ENCODE peak calls at places on chromosome 3, in five cellular contexts. One of them, this sample, is unnamed.
A peak's percentile ranks its signal among the peaks of the same experiment; 100 is the strongest.

GRCh38 chr3:116291141-116291540 is 154.1 kb downstream of the LSAMP start:
- DNase-seq in WERI-Rb-1: peak; percentile 56
- DNase-seq in fibroblast of villous mesenchyme: no peak
- DNase-seq in kidney epithelial cell: no peak
- DNase-seq in stomach: no peak
- DNase-seq in this sample: no peak

GRCh38 chr3:62022312-62022711 is 351.0 kb downstream of the FEZF2 start:
- DNase-seq in WERI-Rb-1: no peak
- DNase-seq in fibroblast of villous mesenchyme: no peak
- DNase-seq in kidney epithelial cell: no peak
- DNase-seq in stomach: no peak
- DNase-seq in this sample: no peak

GRCh38 chr3:49454898-49455681 is 15.0 kb upstream of the DAG1 start:
- DNase-seq in WERI-Rb-1: no peak
- DNase-seq in fibroblast of villous mesenchyme: no peak
- DNase-seq in kidney epithelial cell: no peak
- DNase-seq in stomach: no peak
- DNase-seq in this sample: no peak

GRCh38 chr3:187705164-187705563 is 2.8 kb upstream of the RTP2 start:
- DNase-seq in WERI-Rb-1: no peak
- DNase-seq in fibroblast of villous mesenchyme: no peak
- DNase-seq in kidney epithelial cell: no peak
- DNase-seq in stomach: no peak
- DNase-seq in this sample: no peak

GRCh38 chr3:87435926-87436630 is 159.7 kb upstream of the POU1F1 start:
- DNase-seq in WERI-Rb-1: no peak
- DNase-seq in fibroblast of villous mesenchyme: no peak
- DNase-seq in kidney epithelial cell: no peak
- DNase-seq in stomach: no peak
- DNase-seq in this sample: no peak

GRCh38 chr3:67016522-67017080 is 18.5 kb downstream of the KBTBD8 start:
- DNase-seq in WERI-Rb-1: no peak
- DNase-seq in fibroblast of villous mesenchyme: no peak
- DNase-seq in kidney epithelial cell: no peak
- DNase-seq in stomach: no peak
- DNase-seq in this sample: no peak

GRCh38 chr3:69770976-69771634 is 31.8 kb downstream of the MITF start:
- DNase-seq in WERI-Rb-1: no peak
- DNase-seq in fibroblast of villous mesenchyme: peak; percentile 90
- DNase-seq in kidney epithelial cell: no peak
- DNase-seq in stomach: no peak
- DNase-seq in this sample: no peak

GRCh38 chr3:187828571-187829452 is 83.5 kb upstream of the BCL6 start:
- DNase-seq in WERI-Rb-1: no peak
- DNase-seq in fibroblast of villous mesenchyme: no peak
- DNase-seq in kidney epithelial cell: no peak
- DNase-seq in stomach: no peak
- DNase-seq in this sample: no peak

GRCh38 chr3:122572940-122573412 is 4.5 kb upstream of the PARP15 start:
- DNase-seq in WERI-Rb-1: no peak
- DNase-seq in fibroblast of villous mesenchyme: peak; percentile 75
- DNase-seq in kidney epithelial cell: no peak
- DNase-seq in stomach: peak; percentile 34
- DNase-seq in this sample: peak; percentile 34

GRCh38 chr3:61666032-61666431 is 104.7 kb downstream of the PTPRG start:
- DNase-seq in WERI-Rb-1: no peak
- DNase-seq in fibroblast of villous mesenchyme: peak; percentile 17
- DNase-seq in kidney epithelial cell: no peak
- DNase-seq in stomach: no peak
- DNase-seq in this sample: no peak

GRCh38 chr3:50519471-50520089 is 16.1 kb upstream of the CACNA2D2 start:
- DNase-seq in WERI-Rb-1: peak; percentile 91
- DNase-seq in fibroblast of villous mesenchyme: peak; percentile 44
- DNase-seq in kidney epithelial cell: no peak
- DNase-seq in stomach: peak; percentile 81
- DNase-seq in this sample: peak; percentile 82

GRCh38 chr3:110352841-110353595 is 718.6 kb upstream of the NECTIN3 start:
- DNase-seq in WERI-Rb-1: no peak
- DNase-seq in fibroblast of villous mesenchyme: no peak
- DNase-seq in kidney epithelial cell: no peak
- DNase-seq in stomach: no peak
- DNase-seq in this sample: no peak

GRCh38 chr3:45666729-45667440 is 22.3 kb upstream of the SACM1L start:
- DNase-seq in WERI-Rb-1: no peak
- DNase-seq in fibroblast of villous mesenchyme: no peak
- DNase-seq in kidney epithelial cell: no peak
- DNase-seq in stomach: no peak
- DNase-seq in this sample: no peak

GRCh38 chr3:119514637-119515036 is 16.3 kb downstream of the TIMMDC1 start:
- DNase-seq in WERI-Rb-1: no peak
- DNase-seq in fibroblast of villous mesenchyme: no peak
- DNase-seq in kidney epithelial cell: no peak
- DNase-seq in stomach: no peak
- DNase-seq in this sample: peak; percentile 12

GRCh38 chr3:149646181-149646766 is 11.6 kb downstream of the WWTR1 start:
- DNase-seq in WERI-Rb-1: no peak
- DNase-seq in fibroblast of villous mesenchyme: peak; percentile 29
- DNase-seq in kidney epithelial cell: no peak
- DNase-seq in stomach: no peak
- DNase-seq in this sample: no peak

GRCh38 chr3:69925506-69925905 is 74.0 kb upstream of the SAMMSON start:
- DNase-seq in WERI-Rb-1: no peak
- DNase-seq in fibroblast of villous mesenchyme: peak; percentile 50
- DNase-seq in kidney epithelial cell: no peak
- DNase-seq in stomach: no peak
- DNase-seq in this sample: no peak

GRCh38 chr3:13009132-13009945 is 63.9 kb downstream of the IQSEC1 start:
- DNase-seq in WERI-Rb-1: no peak
- DNase-seq in fibroblast of villous mesenchyme: no peak
- DNase-seq in kidney epithelial cell: no peak
- DNase-seq in stomach: peak; percentile 71
- DNase-seq in this sample: peak; percentile 79

GRCh38 chr3:194049394-194049793 is 86.6 kb upstream of the HES1 start:
- DNase-seq in WERI-Rb-1: no peak
- DNase-seq in fibroblast of villous mesenchyme: no peak
- DNase-seq in kidney epithelial cell: no peak
- DNase-seq in stomach: no peak
- DNase-seq in this sample: no peak

GRCh38 chr3:127699098-127699945 is 26.6 kb downstream of the ABTB1 start:
- DNase-seq in WERI-Rb-1: peak; percentile 59
- DNase-seq in fibroblast of villous mesenchyme: peak; percentile 31
- DNase-seq in kidney epithelial cell: no peak
- DNase-seq in stomach: no peak
- DNase-seq in this sample: no peak

GRCh38 chr3:81444817-81445460 is 316.5 kb downstream of the GBE1 start:
- DNase-seq in WERI-Rb-1: no peak
- DNase-seq in fibroblast of villous mesenchyme: no peak
- DNase-seq in kidney epithelial cell: no peak
- DNase-seq in stomach: no peak
- DNase-seq in this sample: no peak

GRCh38 chr3:40468018-40468417 is 8.9 kb upstream of the ZNF619 start:
- DNase-seq in WERI-Rb-1: no peak
- DNase-seq in fibroblast of villous mesenchyme: no peak
- DNase-seq in kidney epithelial cell: no peak
- DNase-seq in stomach: no peak
- DNase-seq in this sample: no peak

GRCh38 chr3:16378415-16378814 is 113.4 kb downstream of the OXNAD1 start:
- DNase-seq in WERI-Rb-1: no peak
- DNase-seq in fibroblast of villous mesenchyme: no peak
- DNase-seq in kidney epithelial cell: no peak
- DNase-seq in stomach: no peak
- DNase-seq in this sample: no peak

GRCh38 chr3:16379838-16380237 is 114.8 kb downstream of the OXNAD1 start:
- DNase-seq in WERI-Rb-1: no peak
- DNase-seq in fibroblast of villous mesenchyme: no peak
- DNase-seq in kidney epithelial cell: no peak
- DNase-seq in stomach: no peak
- DNase-seq in this sample: no peak

GRCh38 chr3:16378920-16379319 is 113.9 kb downstream of the OXNAD1 start:
- DNase-seq in WERI-Rb-1: no peak
- DNase-seq in fibroblast of villous mesenchyme: peak; percentile 25
- DNase-seq in kidney epithelial cell: no peak
- DNase-seq in stomach: no peak
- DNase-seq in this sample: no peak

GRCh38 chr3:16381426-16381825 is 116.4 kb downstream of the OXNAD1 start:
- DNase-seq in WERI-Rb-1: no peak
- DNase-seq in fibroblast of villous mesenchyme: no peak
- DNase-seq in kidney epithelial cell: no peak
- DNase-seq in stomach: no peak
- DNase-seq in this sample: no peak

GRCh38 chr3:16380421-16380820 is 115.4 kb downstream of the OXNAD1 start:
- DNase-seq in WERI-Rb-1: no peak
- DNase-seq in fibroblast of villous mesenchyme: no peak
- DNase-seq in kidney epithelial cell: no peak
- DNase-seq in stomach: no peak
- DNase-seq in this sample: no peak
- H3K4me3 ChIP-seq in WERI-Rb-1: no peak overlapping the region
- H3K4me3 ChIP-seq in fibroblast of villous mesenchyme: no peak overlapping the region
- H3K4me3 ChIP-seq in kidney epithelial cell: no peak overlapping the region
- H3K4me3 ChIP-seq in stomach: no peak overlapping the region
- H3K4me3 ChIP-seq in this sample: no peak overlapping the region

DNA sequence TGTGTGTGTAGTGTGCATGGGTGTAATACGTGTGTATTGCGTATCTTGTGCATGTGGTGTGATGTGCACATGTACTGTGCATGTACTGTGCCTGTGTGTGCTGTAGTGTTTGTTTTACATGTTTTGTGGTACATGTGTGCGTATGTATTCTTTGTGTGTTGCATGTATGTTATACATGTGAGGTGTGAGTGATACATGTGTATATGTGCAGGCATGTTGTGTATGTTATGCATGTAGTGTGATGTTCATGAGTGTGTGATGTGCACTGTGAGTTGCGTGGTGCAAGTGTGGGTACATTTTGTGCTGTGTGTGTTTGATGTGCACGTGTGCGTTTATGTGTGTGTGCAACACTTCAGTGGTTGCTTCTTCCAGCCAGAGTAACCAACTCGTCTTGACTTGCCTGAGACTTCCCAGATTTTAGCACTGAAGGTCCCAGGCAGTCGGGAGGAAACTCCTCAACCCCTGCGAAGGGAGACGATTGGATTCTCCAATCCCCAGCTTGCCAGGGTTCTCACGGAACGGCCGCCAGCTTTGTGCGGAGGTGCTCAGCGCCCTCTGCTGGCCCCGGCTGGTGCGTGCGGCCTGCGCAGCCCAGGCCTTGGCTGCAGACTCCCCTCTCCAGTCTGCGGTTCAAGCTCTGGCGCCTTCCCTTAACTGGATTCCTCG is 3.6 kb downstream of the GALNT15 start:
- DNase-seq in WERI-Rb-1: peak; percentile 78
- DNase-seq in fibroblast of villous mesenchyme: peak; percentile 85
- DNase-seq in kidney epithelial cell: peak; percentile 21
- DNase-seq in stomach: peak; percentile 79
- DNase-seq in this sample: peak; percentile 83
- H3K4me3 ChIP-seq in WERI-Rb-1: no peak overlapping the region
- H3K4me3 ChIP-seq in fibroblast of villous mesenchyme: no peak overlapping the region
- H3K4me3 ChIP-seq in kidney epithelial cell: no peak overlapping the region
- H3K4me3 ChIP-seq in stomach: peak overlapping the region; percentile 55
- H3K4me3 ChIP-seq in this sample: no peak overlapping the region

DNA sequence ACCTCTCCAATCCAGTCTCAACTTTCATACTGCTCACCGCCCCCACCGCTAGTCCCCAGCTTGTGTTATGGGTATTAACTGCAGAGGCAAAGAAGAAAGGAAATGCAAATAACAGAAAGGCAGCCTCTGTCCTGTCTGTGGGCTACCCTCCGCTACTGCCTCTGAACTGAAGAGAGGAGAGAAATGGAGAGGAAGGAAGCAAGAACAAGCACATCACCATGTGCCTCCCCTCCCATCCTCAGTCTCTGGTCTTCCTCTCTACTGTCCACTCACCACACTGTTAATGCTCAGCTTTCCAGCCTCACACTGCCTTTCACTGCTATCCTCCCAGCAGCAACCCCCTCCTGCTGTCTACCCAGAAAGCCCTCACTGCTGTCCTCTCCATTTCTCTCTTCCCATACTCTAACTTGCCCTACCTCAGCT is 139.0 kb upstream of the SLC2A2 start:
- DNase-seq in WERI-Rb-1: no peak
- DNase-seq in fibroblast of villous mesenchyme: no peak
- DNase-seq in kidney epithelial cell: no peak
- DNase-seq in stomach: no peak
- DNase-seq in this sample: no peak
- H3K4me3 ChIP-seq in WERI-Rb-1: no peak overlapping the region
- H3K4me3 ChIP-seq in fibroblast of villous mesenchyme: no peak overlapping the region
- H3K4me3 ChIP-seq in kidney epithelial cell: no peak overlapping the region
- H3K4me3 ChIP-seq in stomach: no peak overlapping the region
- H3K4me3 ChIP-seq in this sample: no peak overlapping the region

GRCh38 chr3:165683947-165684346 is 153.3 kb downstream of the BCHE start:
- DNase-seq in WERI-Rb-1: no peak
- DNase-seq in fibroblast of villous mesenchyme: no peak
- DNase-seq in kidney epithelial cell: no peak
- DNase-seq in stomach: no peak
- DNase-seq in this sample: no peak
- H3K4me3 ChIP-seq in WERI-Rb-1: no peak overlapping the region
- H3K4me3 ChIP-seq in fibroblast of villous mesenchyme: no peak overlapping the region
- H3K4me3 ChIP-seq in kidney epithelial cell: no peak overlapping the region
- H3K4me3 ChIP-seq in stomach: no peak overlapping the region
- H3K4me3 ChIP-seq in this sample: no peak overlapping the region

GRCh38 chr3:102036015-102036414 is 186.7 kb downstream of the NFKBIZ start:
- DNase-seq in WERI-Rb-1: no peak
- DNase-seq in fibroblast of villous mesenchyme: no peak
- DNase-seq in kidney epithelial cell: no peak
- DNase-seq in stomach: no peak
- DNase-seq in this sample: no peak

GRCh38 chr3:102037791-102038190 is 188.5 kb downstream of the NFKBIZ start:
- DNase-seq in WERI-Rb-1: no peak
- DNase-seq in fibroblast of villous mesenchyme: no peak
- DNase-seq in kidney epithelial cell: no peak
- DNase-seq in stomach: no peak
- DNase-seq in this sample: no peak

GRCh38 chr3:102035118-102035517 is 185.8 kb downstream of the NFKBIZ start:
- DNase-seq in WERI-Rb-1: no peak
- DNase-seq in fibroblast of villous mesenchyme: peak; percentile 45
- DNase-seq in kidney epithelial cell: no peak
- DNase-seq in stomach: no peak
- DNase-seq in this sample: no peak

GRCh38 chr3:102037209-102037608 is 187.9 kb downstream of the NFKBIZ start:
- DNase-seq in WERI-Rb-1: no peak
- DNase-seq in fibroblast of villous mesenchyme: peak; percentile 39
- DNase-seq in kidney epithelial cell: no peak
- DNase-seq in stomach: no peak
- DNase-seq in this sample: no peak

GRCh38 chr3:102036472-102036871 is 187.2 kb downstream of the NFKBIZ start:
- DNase-seq in WERI-Rb-1: no peak
- DNase-seq in fibroblast of villous mesenchyme: no peak
- DNase-seq in kidney epithelial cell: no peak
- DNase-seq in stomach: no peak
- DNase-seq in this sample: no peak
- H3K4me3 ChIP-seq in WERI-Rb-1: no peak overlapping the region
- H3K4me3 ChIP-seq in fibroblast of villous mesenchyme: no peak overlapping the region
- H3K4me3 ChIP-seq in kidney epithelial cell: no peak overlapping the region
- H3K4me3 ChIP-seq in stomach: no peak overlapping the region
- H3K4me3 ChIP-seq in this sample: no peak overlapping the region

DNA sequence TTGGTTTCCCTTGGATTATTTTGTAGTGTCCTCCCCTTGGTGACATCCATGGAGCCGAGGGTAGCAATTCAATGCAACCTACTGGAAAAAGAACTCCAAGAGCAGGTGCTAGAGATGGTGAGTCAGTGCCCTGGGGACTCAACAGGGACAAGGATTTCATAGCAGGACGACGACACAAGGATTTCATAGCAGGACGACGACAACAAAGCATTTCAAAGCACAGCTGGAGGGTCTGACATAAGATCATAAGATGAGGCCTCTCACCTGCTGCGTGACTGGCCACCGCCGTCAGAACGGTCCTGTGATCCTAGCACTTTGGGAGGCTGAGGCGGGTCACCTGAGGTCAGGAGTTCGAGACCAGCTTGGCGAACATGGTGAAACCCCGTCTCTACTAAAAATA is 22.5 kb downstream of the NRROS start:
- DNase-seq in WERI-Rb-1: no peak
- DNase-seq in fibroblast of villous mesenchyme: no peak
- DNase-seq in kidney epithelial cell: no peak
- DNase-seq in stomach: no peak
- DNase-seq in this sample: no peak
- H3K4me3 ChIP-seq in WERI-Rb-1: no peak overlapping the region
- H3K4me3 ChIP-seq in fibroblast of villous mesenchyme: no peak overlapping the region
- H3K4me3 ChIP-seq in kidney epithelial cell: no peak overlapping the region
- H3K4me3 ChIP-seq in stomach: no peak overlapping the region
- H3K4me3 ChIP-seq in this sample: no peak overlapping the region